ENCODE peak calls at places on chromosomes 1 and 21, in nine cellular contexts. O is NCI-H460, Z is NB4, M is kidney glomerular epithelial cell, A is occipital lobe, I is astrocyte of the spinal cord, U is T47D, X is Right ventricle myocardium superior, Y is NCI-H82. V is an unnamed sample.

GRCh38 chr1:30377230-30378022 is 346.0 kb downstream of the MATN1 start:
- DNase-seq in O (no peak), Y (peak), Z (peak), I (no peak), M (no peak), U (no peak), A (no peak), X (no peak), V (no peak)

GRCh38 chr21:27382404-27382803 is 415.5 kb upstream of the ADAMTS5 start:
- DNase-seq in Z (no peak), M (no peak), A (no peak), U (no peak), X (no peak), Y (no peak), O (no peak), I (no peak), V (no peak)

GRCh38 chr1:22919341-22920025 is 53.2 kb downstream of the LACTBL1 start:
- DNase-seq in M (peak), O (no peak), X (no peak), Y (no peak), A (no peak), I (no peak), Z (no peak), U (no peak), V (no peak)

GRCh38 chr1:241926141-241926540 is 31.4 kb upstream of the BECN2 start:
- DNase-seq in I (no peak), U (no peak), Z (no peak), X (no peak), O (no peak), M (no peak), A (no peak), Y (no peak), V (no peak)

GRCh38 chr1:242428403-242429190 is 95.9 kb downstream of the PLD5 start:
- DNase-seq in M (no peak), X (no peak), A (no peak), O (no peak), U (no peak), Y (no peak), Z (no peak), I (no peak), V (no peak)

GRCh38 chr1:14571810-14572767 is 26.4 kb upstream of the KAZN start:
- DNase-seq in X (no peak), I (no peak), M (no peak), O (no peak), Z (peak), A (no peak), U (no peak), Y (peak), V (no peak)

GRCh38 chr1:164051791-164052190 is 507.2 kb upstream of the PBX1 start:
- DNase-seq in Z (no peak), A (no peak), O (no peak), X (no peak), M (no peak), I (no peak), U (no peak), Y (no peak), V (no peak)

GRCh38 chr1:217493290-217493689 is 137.6 kb downstream of the GPATCH2 start:
- DNase-seq in X (no peak), I (no peak), Y (no peak), Z (no peak), M (no peak), O (no peak), A (no peak), U (no peak), V (no peak)

GRCh38 chr1:214506972-214507431 is 44.4 kb downstream of the PTPN14 start:
- DNase-seq in A (no peak), M (peak), U (no peak), Z (no peak), O (no peak), X (no peak), I (no peak), Y (peak), V (peak)

GRCh38 chr1:91872560-91873081 is 13.3 kb downstream of the TGFBR3 start:
- DNase-seq in A (no peak), X (no peak), U (no peak), I (peak), Z (peak), M (no peak), Y (no peak), O (no peak), V (no peak)

GRCh38 chr1:113978863-113979702 is at the start of gene OLFML3:
- DNase-seq in M (peak), Y (peak), U (peak), Z (peak), A (peak), X (peak), O (peak), I (peak), V (peak)

GRCh38 chr1:235073968-235074334 is 54.7 kb downstream of the TOMM20 start:
- DNase-seq in X (no peak), A (no peak), M (no peak), Z (no peak), U (no peak), I (no peak), O (no peak), Y (no peak), V (no peak)

GRCh38 chr1:20168547-20169491 is 17.1 kb upstream of the UBXN10 start:
- DNase-seq in O (no peak), X (no peak), U (no peak), A (peak), I (no peak), Z (no peak), M (no peak), Y (no peak), V (no peak)

GRCh38 chr1:101388904-101389546 is 152.2 kb downstream of the S1PR1 start:
- DNase-seq in U (no peak), O (no peak), A (no peak), X (no peak), Y (no peak), I (peak), M (no peak), Z (no peak), V (no peak)

GRCh38 chr1:212366901-212367300 is 47.8 kb downstream of the PACC1 start:
- DNase-seq in Z (no peak), M (no peak), X (no peak), A (no peak), U (no peak), O (no peak), Y (no peak), I (peak), V (no peak)

GRCh38 chr1:167697667-167698141 is 24.1 kb upstream of the MPZL1 start:
- DNase-seq in Z (no peak), A (peak), I (no peak), Y (no peak), O (no peak), X (peak), M (no peak), U (no peak), V (no peak)

GRCh38 chr1:31843506-31843905 is 27.7 kb upstream of the SPOCD1 start:
- DNase-seq in I (no peak), U (no peak), X (no peak), Y (no peak), A (peak), M (no peak), O (peak), Z (no peak), V (no peak)

GRCh38 chr21:38439957-38440356 is 58.3 kb downstream of the ERG start:
- DNase-seq in O (no peak), M (no peak), I (no peak), A (no peak), X (no peak), Z (peak), U (no peak), Y (no peak), V (no peak)

GRCh38 chr1:110230381-110231199 is 20.5 kb downstream of the KCNC4 start:
- DNase-seq in I (no peak), U (no peak), Z (no peak), M (no peak), A (no peak), Y (no peak), X (no peak), O (no peak), V (no peak)

GRCh38 chr1:70459502-70460225 is 48.6 kb downstream of the CTH start:
- DNase-seq in X (no peak), Y (peak), I (peak), O (no peak), U (no peak), A (no peak), M (no peak), Z (peak), V (peak)